ENCODE peak calls at places on chromosomes 6 and 20, in four cellular contexts. One of them, this sample, is unnamed. For H3K9me3, the result is how much of the 10 kb centered on the place peaks cover.

GRCh38 chr6:121686611-121687023 is 251.2 kb downstream of the GJA1 start:
- DNase-seq in psoas muscle: no peak
- DNase-seq in trophoblast cell: peak
- DNase-seq in CD8-positive, alpha-beta T cell: no peak
- DNase-seq in this sample: no peak

GRCh38 chr20:4434681-4435080 is 287.0 kb upstream of the PRND start:
- DNase-seq in psoas muscle: no peak
- DNase-seq in trophoblast cell: no peak
- DNase-seq in CD8-positive, alpha-beta T cell: no peak
- DNase-seq in this sample: no peak

GRCh38 chr6:111417181-111417585 is 65.8 kb downstream of the REV3L start:
- DNase-seq in psoas muscle: no peak
- DNase-seq in trophoblast cell: no peak
- DNase-seq in CD8-positive, alpha-beta T cell: no peak
- DNase-seq in this sample: peak

GRCh38 chr6:4781967-4782537 is 5.8 kb downstream of the CDYL start:
- DNase-seq in psoas muscle: no peak
- DNase-seq in trophoblast cell: peak
- DNase-seq in CD8-positive, alpha-beta T cell: no peak
- DNase-seq in this sample: no peak

GRCh38 chr6:43867246-43867645 is 97.2 kb downstream of the VEGFA start:
- DNase-seq in psoas muscle: no peak
- DNase-seq in trophoblast cell: peak
- DNase-seq in CD8-positive, alpha-beta T cell: no peak
- DNase-seq in this sample: no peak

GRCh38 chr6:134400941-134401340 is 83.0 kb upstream of the SGK1 start:
- DNase-seq in psoas muscle: no peak
- DNase-seq in trophoblast cell: no peak
- DNase-seq in CD8-positive, alpha-beta T cell: no peak
- DNase-seq in this sample: no peak

GRCh38 chr20:63082308-63082938 is 75.7 kb upstream of the BHLHE23 start:
- DNase-seq in psoas muscle: no peak
- DNase-seq in trophoblast cell: peak
- DNase-seq in CD8-positive, alpha-beta T cell: no peak
- DNase-seq in this sample: peak

GRCh38 chr20:49618289-49618688 is 50.4 kb upstream of the PTGIS start:
- DNase-seq in psoas muscle: no peak
- DNase-seq in trophoblast cell: no peak
- DNase-seq in CD8-positive, alpha-beta T cell: no peak
- DNase-seq in this sample: no peak

GRCh38 chr20:3896302-3896701 is 7.1 kb downstream of the PANK2 start:
- DNase-seq in psoas muscle: no peak
- DNase-seq in trophoblast cell: no peak
- DNase-seq in CD8-positive, alpha-beta T cell: no peak
- DNase-seq in this sample: no peak

GRCh38 chr20:56574531-56575142 is 41.6 kb downstream of the FAM209B start:
- DNase-seq in psoas muscle: no peak
- DNase-seq in trophoblast cell: no peak
- DNase-seq in CD8-positive, alpha-beta T cell: no peak
- DNase-seq in this sample: no peak

GRCh38 chr6:7765575-7766325 is 39.9 kb downstream of the BMP6 start:
- DNase-seq in psoas muscle: no peak
- DNase-seq in trophoblast cell: no peak
- DNase-seq in CD8-positive, alpha-beta T cell: no peak
- DNase-seq in this sample: no peak

GRCh38 chr6:80771941-80772340 is 665.5 kb downstream of the BCKDHB start:
- DNase-seq in psoas muscle: no peak
- DNase-seq in trophoblast cell: peak
- DNase-seq in CD8-positive, alpha-beta T cell: no peak
- DNase-seq in this sample: no peak

GRCh38 chr6:170360476-170360875 is 53.9 kb downstream of the FAM120B start:
- DNase-seq in psoas muscle: no peak
- DNase-seq in trophoblast cell: no peak
- DNase-seq in CD8-positive, alpha-beta T cell: no peak
- DNase-seq in this sample: no peak

GRCh38 chr6:11702039-11702795 is 76.4 kb downstream of the ADTRP start:
- DNase-seq in psoas muscle: no peak
- DNase-seq in trophoblast cell: no peak
- DNase-seq in CD8-positive, alpha-beta T cell: no peak
- DNase-seq in this sample: no peak

GRCh38 chr6:170165085-170165484 is 125.8 kb downstream of the DLL1 start:
- DNase-seq in psoas muscle: peak
- DNase-seq in trophoblast cell: no peak
- DNase-seq in CD8-positive, alpha-beta T cell: no peak
- DNase-seq in this sample: no peak

GRCh38 chr6:30881987-30882763 is 2.1 kb upstream of the DDR1 start:
- DNase-seq in psoas muscle: no peak
- DNase-seq in trophoblast cell: no peak
- DNase-seq in CD8-positive, alpha-beta T cell: no peak
- DNase-seq in this sample: peak

GRCh38 chr6:572596-573265 is 84.2 kb downstream of the HUS1B start:
- DNase-seq in psoas muscle: no peak
- DNase-seq in trophoblast cell: peak
- DNase-seq in CD8-positive, alpha-beta T cell: no peak
- DNase-seq in this sample: peak

GRCh38 chr20:19531446-19531845 is 226.6 kb upstream of the RIN2 start:
- DNase-seq in psoas muscle: no peak
- DNase-seq in trophoblast cell: no peak
- DNase-seq in CD8-positive, alpha-beta T cell: no peak
- DNase-seq in this sample: no peak

GRCh38 chr20:63752411-63753101 is 13.0 kb downstream of the SLC2A4RG start:
- DNase-seq in psoas muscle: no peak
- DNase-seq in trophoblast cell: no peak
- DNase-seq in CD8-positive, alpha-beta T cell: no peak
- DNase-seq in this sample: no peak

GRCh38 chr6:168264593-168265335 is 54.8 kb downstream of the DACT2 start:
- DNase-seq in psoas muscle: no peak
- DNase-seq in trophoblast cell: peak
- DNase-seq in CD8-positive, alpha-beta T cell: no peak
- DNase-seq in this sample: no peak

GRCh38 chr20:6277661-6278060 is 154.8 kb upstream of the FERMT1 start:
- DNase-seq in psoas muscle: no peak
- DNase-seq in trophoblast cell: no peak
- DNase-seq in CD8-positive, alpha-beta T cell: no peak
- DNase-seq in this sample: no peak

GRCh38 chr6:3194535-3195376 is 32.7 kb downstream of the TUBB2B start:
- DNase-seq in psoas muscle: no peak
- DNase-seq in trophoblast cell: no peak
- DNase-seq in CD8-positive, alpha-beta T cell: no peak
- DNase-seq in this sample: no peak

GRCh38 chr6:83442752-83443151 is 11.9 kb upstream of the ME1 start:
- DNase-seq in psoas muscle: no peak
- DNase-seq in trophoblast cell: no peak
- DNase-seq in CD8-positive, alpha-beta T cell: no peak
- DNase-seq in this sample: no peak

GRCh38 chr20:59701236-59701635 is 96.9 kb downstream of the PHACTR3 start:
- DNase-seq in psoas muscle: no peak
- DNase-seq in trophoblast cell: no peak
- DNase-seq in CD8-positive, alpha-beta T cell: no peak
- DNase-seq in this sample: no peak

GRCh38 chr20:17806739-17807441 is 107.1 kb downstream of the BANF2 start:
- DNase-seq in psoas muscle: peak
- DNase-seq in trophoblast cell: peak
- DNase-seq in CD8-positive, alpha-beta T cell: no peak
- DNase-seq in this sample: peak
- H3K27ac ChIP-seq in psoas muscle: peak
- H3K27ac ChIP-seq in trophoblast cell: peak
- H3K27ac ChIP-seq in CD8-positive, alpha-beta T cell: no peak
- H3K27ac ChIP-seq in this sample: peak

DNA sequence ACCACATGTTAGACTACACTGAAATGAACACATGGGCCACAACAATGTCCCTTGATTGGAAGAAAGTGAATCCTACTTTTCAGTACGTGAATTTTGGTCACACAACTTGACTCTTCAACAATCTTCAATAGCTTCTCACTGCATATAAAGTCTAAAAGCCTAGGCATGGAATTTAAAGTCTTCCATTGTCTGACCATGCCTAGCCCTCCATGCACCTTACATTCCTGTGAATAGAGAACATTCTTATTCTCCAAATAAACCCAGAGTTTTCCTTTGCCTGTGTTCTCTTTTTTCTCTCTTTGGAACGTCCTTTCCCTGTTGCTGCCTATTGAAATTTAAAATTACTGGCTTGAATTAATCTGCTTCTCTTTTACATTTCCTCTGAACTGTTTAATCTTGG is 207.5 kb downstream of the ASCC3 start:
- DNase-seq in psoas muscle: no peak
- DNase-seq in trophoblast cell: no peak
- DNase-seq in CD8-positive, alpha-beta T cell: no peak
- DNase-seq in this sample: no peak
- H3K9me3 ChIP-seq in psoas muscle: under half
- H3K9me3 ChIP-seq in trophoblast cell: under half
- H3K9me3 ChIP-seq in CD8-positive, alpha-beta T cell: under half
- H3K9me3 ChIP-seq in this sample: under half

DNA sequence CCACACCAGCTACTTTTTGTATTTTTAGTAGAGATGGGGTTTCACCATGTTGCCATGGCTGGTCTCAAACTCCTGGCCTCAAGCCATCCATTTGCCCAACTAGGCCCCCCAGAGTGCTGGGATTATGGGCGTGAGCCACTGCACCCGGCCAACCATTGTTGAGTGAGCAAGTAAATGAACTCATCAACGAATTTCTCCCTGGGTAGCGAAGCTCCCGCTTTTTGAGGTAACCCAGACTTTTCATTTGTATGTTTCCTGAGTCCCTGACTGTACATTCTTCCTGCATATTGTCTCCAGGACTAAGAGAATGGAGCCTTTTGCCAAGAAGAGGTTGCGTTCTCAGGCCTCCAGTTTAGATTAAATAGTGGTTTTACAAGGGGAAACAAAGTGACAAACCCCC is 36.4 kb downstream of the RIPOR3 start:
- DNase-seq in psoas muscle: peak
- DNase-seq in trophoblast cell: no peak
- DNase-seq in CD8-positive, alpha-beta T cell: no peak
- DNase-seq in this sample: no peak
- H3K27ac ChIP-seq in psoas muscle: peak
- H3K27ac ChIP-seq in trophoblast cell: peak
- H3K27ac ChIP-seq in CD8-positive, alpha-beta T cell: no peak
- H3K27ac ChIP-seq in this sample: peak

DNA sequence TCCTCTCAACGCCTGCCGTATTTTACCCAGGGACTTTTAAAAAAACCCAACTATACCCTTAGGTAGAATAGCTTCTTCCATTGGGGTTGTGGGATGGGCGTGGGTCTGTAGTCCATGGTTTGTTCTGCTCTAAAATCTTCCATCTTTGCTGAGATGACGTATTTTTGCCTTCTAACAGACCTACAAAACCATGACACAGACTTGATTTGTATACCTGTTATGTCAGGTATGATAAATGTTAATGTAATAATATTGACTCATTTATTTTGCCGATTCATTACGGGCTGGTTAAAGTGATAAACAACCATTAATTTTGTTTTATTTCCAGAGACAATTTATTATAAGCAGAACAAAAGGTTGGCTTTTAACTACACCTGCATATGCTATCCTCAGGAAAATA is 48.7 kb downstream of the UST start:
- DNase-seq in psoas muscle: no peak
- DNase-seq in trophoblast cell: no peak
- DNase-seq in CD8-positive, alpha-beta T cell: no peak
- DNase-seq in this sample: no peak
- H3K9me3 ChIP-seq in psoas muscle: under half
- H3K9me3 ChIP-seq in trophoblast cell: under half
- H3K9me3 ChIP-seq in CD8-positive, alpha-beta T cell: under half
- H3K9me3 ChIP-seq in this sample: under half

This sample was measured in upper lobe of left lung.